ENCODE peak calls at places on chromosomes 4 and X, in seven cellular contexts. H, Q, L, E, S, F and O are unnamed samples.

GRCh38 chrX:43559643-43560042 is 96.5 kb upstream of the MAOA start:
- DNase-seq in H (peak; percentile 7), Q (no peak), L (peak; percentile 39), E (no peak), S (peak; percentile 72), F (peak; percentile 31), O (no peak)

GRCh38 chr4:144754562-144755410 is 108.8 kb downstream of the HHIP start:
- DNase-seq in H (no peak), Q (no peak), L (no peak), E (no peak), S (peak; percentile 56), F (no peak), O (no peak)

GRCh38 chr4:1868912-1869311 is 2.3 kb upstream of the NSD2 start:
- DNase-seq in H (no peak), Q (no peak), L (no peak), E (no peak), S (no peak), F (no peak), O (no peak)

GRCh38 chrX:24426340-24426913 is 38.7 kb upstream of the PDK3 start:
- DNase-seq in H (no peak), Q (no peak), L (peak; percentile 15), E (no peak), S (peak; percentile 27), F (no peak), O (no peak)

GRCh38 chr4:156968479-156968984 is 3.1 kb downstream of the PDGFC start:
- DNase-seq in H (peak; percentile 32), Q (peak; percentile 77), L (peak; percentile 42), E (no peak), S (peak; percentile 86), F (no peak), O (no peak)

GRCh38 chr4:4836044-4836443 is 23.4 kb upstream of the MSX1 start:
- DNase-seq in H (no peak), Q (no peak), L (no peak), E (no peak), S (no peak), F (no peak), O (no peak)

GRCh38 chr4:41442818-41443217 is 95.1 kb upstream of the LIMCH1 start:
- DNase-seq in H (no peak), Q (no peak), L (no peak), E (no peak), S (peak; percentile 64), F (no peak), O (no peak)

GRCh38 chrX:70087857-70088256 is 25.6 kb downstream of the OTUD6A start:
- DNase-seq in H (no peak), Q (no peak), L (no peak), E (no peak), S (peak; percentile 58), F (no peak), O (no peak)

GRCh38 chrX:66163849-66164401 is at the start of gene HEPH:
- DNase-seq in H (no peak), Q (peak; percentile 4), L (no peak), E (no peak), S (no peak), F (no peak), O (no peak)

GRCh38 chr4:185738038-185738552 is 73.9 kb downstream of the SORBS2 start:
- DNase-seq in H (no peak), Q (no peak), L (no peak), E (no peak), S (peak; percentile 96), F (no peak), O (no peak)

GRCh38 chr4:133151301-133151680 is 2.2 kb downstream of the PCDH10 start:
- DNase-seq in H (no peak), Q (no peak), L (no peak), E (no peak), S (peak; percentile 51), F (no peak), O (no peak)

GRCh38 chr4:139266583-139267257 is 13.3 kb downstream of the MGARP start:
- DNase-seq in H (peak; percentile 16), Q (peak; percentile 59), L (peak; percentile 72), E (no peak), S (peak; percentile 82), F (peak; percentile 74), O (no peak)

GRCh38 chr4:185019451-185020292 is 1.4 kb downstream of the HELT start:
- DNase-seq in H (no peak), Q (no peak), L (peak; percentile 49), E (no peak), S (no peak), F (no peak), O (no peak)

GRCh38 chr4:122329876-122330595 is 48.8 kb upstream of the ADAD1 start:
- DNase-seq in H (no peak), Q (no peak), L (no peak), E (no peak), S (peak; percentile 55), F (no peak), O (no peak)